ENCODE peak calls at places on chromosomes 5 and 9, in nine cellular contexts. H is GM20000, N is tibial artery, V is lower leg skin, Q is mesothelial cell of epicardium, D is astrocyte of the cerebellum, Y is AG09309, X is lower lobe of right lung, C is AG04449. E is an unnamed sample.

GRCh38 chr9:132156256-132156655 is 5.6 kb upstream of the NTNG2 start:
- DNase-seq in H (no peak), N (no peak), V (no peak), Q (no peak), D (no peak), Y (no peak), X (no peak), C (no peak), E (no peak)

GRCh38 chr5:111960466-111961215 is 203.6 kb upstream of the NREP start:
- DNase-seq in H (no peak), N (no peak), V (no peak), Q (no peak), D (no peak), Y (no peak), X (no peak), C (no peak), E (no peak)

GRCh38 chr5:180785794-180786221 is 16.8 kb downstream of the MGAT1 start:
- DNase-seq in H (no peak), N (no peak), V (peak; percentile 23), Q (peak; percentile 63), D (peak; percentile 64), Y (peak; percentile 49), X (peak; percentile 59), C (no peak), E (no peak)

GRCh38 chr9:33211695-33212393 is 28.1 kb upstream of the SPINK4 start:
- DNase-seq in H (no peak), N (no peak), V (no peak), Q (no peak), D (no peak), Y (no peak), X (no peak), C (no peak), E (no peak)

GRCh38 chr5:174172104-174172965 is 126.8 kb downstream of the NSG2 start:
- DNase-seq in H (no peak), N (peak; percentile 16), V (no peak), Q (no peak), D (no peak), Y (no peak), X (no peak), C (no peak), E (no peak)

GRCh38 chr9:108259917-108260675 is 595.7 kb downstream of the ACTL7B start:
- DNase-seq in H (no peak), N (no peak), V (no peak), Q (no peak), D (no peak), Y (no peak), X (no peak), C (no peak), E (no peak)

GRCh38 chr9:84871983-84872382 is 202.5 kb downstream of the NTRK2 start:
- DNase-seq in H (no peak), N (no peak), V (no peak), Q (no peak), D (no peak), Y (no peak), X (no peak), C (no peak), E (no peak)

GRCh38 chr9:101536938-101537337 is 3.3 kb downstream of the RNF20 start:
- DNase-seq in H (no peak), N (no peak), V (no peak), Q (no peak), D (peak; percentile 19), Y (no peak), X (no peak), C (no peak), E (peak; percentile 47)

GRCh38 chr5:59042683-59043082 is 459.8 kb downstream of the RAB3C start:
- DNase-seq in H (no peak), N (no peak), V (no peak), Q (no peak), D (peak; percentile 28), Y (no peak), X (no peak), C (no peak), E (peak; percentile 58)

GRCh38 chr5:155746340-155747038 is 580.5 kb upstream of the SGCD start:
- DNase-seq in H (no peak), N (no peak), V (no peak), Q (no peak), D (no peak), Y (no peak), X (no peak), C (no peak), E (no peak)
- TF ChIP-seq CTCF in H (no peak), N (no peak), V (no peak), Q (no peak), D (no peak), Y (no peak), X (no peak), C (no peak), E (no peak)

DNA sequence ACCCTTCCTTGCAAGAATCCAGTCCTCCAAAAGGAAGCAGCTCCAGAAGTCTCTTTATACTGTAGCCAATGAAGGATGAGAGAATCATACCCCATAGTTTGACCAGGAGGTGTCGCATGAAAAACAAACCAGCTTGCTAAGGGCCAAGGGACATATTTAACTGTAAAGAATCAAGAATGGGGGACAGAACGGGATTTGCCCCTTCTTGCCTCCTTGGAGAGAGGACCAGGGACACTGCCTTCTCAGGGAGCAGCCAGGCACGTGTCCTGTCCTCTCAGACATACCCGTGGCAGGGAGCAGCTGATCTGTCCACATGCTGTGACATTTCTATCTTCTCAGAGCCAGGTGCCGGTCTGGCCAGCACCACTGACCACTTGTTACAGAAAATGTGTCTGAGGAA is 11.7 kb downstream of the PRUNE2 start:
- DNase-seq in H (no peak), N (no peak), V (no peak), Q (no peak), D (no peak), Y (no peak), X (no peak), C (no peak), E (no peak)
- TF ChIP-seq CTCF in H (no peak), N (no peak), V (no peak), Q (no peak), D (no peak), Y (no peak), X (no peak), C (no peak), E (no peak)

DNA sequence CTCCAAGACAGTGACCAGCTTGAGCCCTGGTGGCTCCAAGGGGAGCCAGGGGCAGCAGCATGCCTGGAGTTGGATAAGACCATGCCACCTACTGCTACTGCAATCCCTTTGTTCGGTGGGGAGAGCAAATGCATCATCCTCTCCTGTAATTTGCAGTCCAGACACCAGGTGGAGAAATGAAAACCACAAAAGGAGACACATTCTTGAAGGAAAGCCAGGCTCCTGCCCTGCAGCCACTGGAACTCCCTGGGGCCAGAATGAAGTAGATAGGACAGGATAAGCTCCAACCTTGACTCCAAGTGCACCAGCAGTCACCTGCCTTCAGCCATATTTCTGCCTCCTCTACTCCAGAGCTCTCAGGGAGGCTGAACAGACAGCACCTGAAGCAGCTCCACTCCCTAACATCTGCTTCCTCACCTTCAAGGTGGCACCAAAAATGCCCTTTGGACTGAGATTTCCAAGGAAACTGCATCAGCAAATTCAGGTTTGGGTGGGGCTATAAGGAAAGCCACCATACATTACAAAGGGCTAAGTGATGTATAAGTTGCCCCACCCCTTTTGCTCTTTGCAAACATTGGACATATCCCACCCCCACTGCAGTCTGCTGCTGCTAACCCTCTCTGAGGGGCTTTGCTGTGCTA is 65.0 kb upstream of the IQGAP2 start:
- DNase-seq in H (peak; percentile 75), N (no peak), V (no peak), Q (peak; percentile 63), D (peak; percentile 68), Y (no peak), X (no peak), C (no peak), E (peak; percentile 46)
- TF ChIP-seq CTCF in H (peak; percentile 39), N (no peak), V (no peak), Q (peak; percentile 60), D (peak; percentile 58), Y (peak; percentile 34), X (peak; percentile 52), C (peak; percentile 19), E (peak; percentile 35)

DNA sequence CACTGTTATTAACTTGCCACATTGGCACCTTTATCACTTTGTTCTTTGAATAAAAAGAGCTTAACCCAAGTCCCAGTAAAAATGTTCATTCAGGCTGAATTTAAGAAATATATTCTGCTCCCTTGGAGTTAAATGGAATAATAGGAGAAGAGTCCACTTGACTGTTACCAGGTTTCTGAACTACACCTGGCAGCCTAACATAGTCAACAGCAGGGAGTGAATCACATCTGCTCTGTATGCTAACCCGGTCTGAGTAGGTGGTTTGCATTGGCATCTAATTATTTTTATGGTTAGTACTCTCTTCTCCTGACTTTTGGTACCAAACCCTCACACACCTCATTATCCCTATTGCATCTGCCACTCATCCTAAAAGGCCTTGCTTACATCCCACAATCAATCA is 86.7 kb downstream of the STK32A start:
- DNase-seq in H (no peak), N (no peak), V (no peak), Q (no peak), D (no peak), Y (no peak), X (no peak), C (no peak), E (no peak)
- TF ChIP-seq CTCF in H (no peak), N (no peak), V (no peak), Q (no peak), D (no peak), Y (no peak), X (no peak), C (no peak), E (no peak)

GRCh38 chr9:36188212-36188611 is 2.5 kb upstream of the CLTA start:
- DNase-seq in H (no peak), N (no peak), V (no peak), Q (no peak), D (no peak), Y (no peak), X (no peak), C (no peak), E (no peak)

GRCh38 chr9:36190388-36191289 is at the start of gene CLTA:
- DNase-seq in H (peak; percentile 99), N (peak; percentile 98), V (peak; percentile 99), Q (peak; percentile 89), D (peak; percentile 96), Y (peak; percentile 94), X (peak; percentile 97), C (peak; percentile 91), E (peak; percentile 97)

GRCh38 chr9:36191290-36191645 is 547 bp downstream of the CLTA start:
- DNase-seq in H (peak; percentile 37), N (no peak), V (no peak), Q (peak; percentile 51), D (no peak), Y (no peak), X (peak; percentile 61), C (no peak), E (peak; percentile 62)

GRCh38 chr9:36191696-36192095 is 975 bp downstream of the CLTA start:
- DNase-seq in H (no peak), N (no peak), V (no peak), Q (no peak), D (no peak), Y (no peak), X (no peak), C (no peak), E (no peak)

GRCh38 chr9:36189978-36190377 is 743 bp upstream of the CLTA start:
- DNase-seq in H (no peak), N (no peak), V (no peak), Q (no peak), D (no peak), Y (no peak), X (no peak), C (no peak), E (no peak)
- TF ChIP-seq CTCF in H (no peak), N (no peak), V (no peak), Q (no peak), D (no peak), Y (no peak), X (no peak), C (no peak), E (no peak)

E was measured in activated CD8-positive, alpha-beta T cell treated with anti-CD3 and anti-CD28 coated beads for 36 hours.